ENCODE peak calls at places on chromosomes 3 and 15, in five cellular contexts. Q is hippocampal formation, E is WTC11, B is cardiac muscle cell, T is choroid plexus epithelial cell. G is an unnamed sample.

GRCh38 chr3:97940034-97940433 is 32.2 kb downstream of the RIOX2 start:
- DNase-seq in T (peak), Q (no peak), E (no peak), B (no peak), G (no peak)

GRCh38 chr3:177337548-177338331 is 140.5 kb upstream of the TBL1XR1 start:
- DNase-seq in T (peak), B (peak), Q (no peak), E (no peak), G (no peak)

GRCh38 chr3:60755094-60755493 is 496.2 kb downstream of the FHIT start:
- DNase-seq in B (no peak), T (no peak), E (peak), Q (no peak), G (peak)

GRCh38 chr15:30929064-30929669 is 25.5 kb downstream of the FAN1 start:
- DNase-seq in E (no peak), Q (no peak), T (no peak), B (no peak), G (no peak)

GRCh38 chr15:94723801-94724200 is 492.4 kb downstream of the MCTP2 start:
- DNase-seq in T (no peak), E (no peak), Q (no peak), B (no peak), G (no peak)

GRCh38 chr3:31977736-31978135 is 3.3 kb downstream of the OSBPL10 start:
- DNase-seq in Q (no peak), B (no peak), T (peak), E (no peak), G (no peak)

GRCh38 chr15:61195116-61196002 is 33.7 kb downstream of the RORA start:
- DNase-seq in B (peak), T (peak), Q (no peak), E (no peak), G (peak)

GRCh38 chr3:58487140-58487886 is 4.6 kb upstream of the KCTD6 start:
- DNase-seq in E (no peak), Q (no peak), B (peak), T (peak), G (no peak)

GRCh38 chr3:18047052-18047451 is 304.6 kb upstream of the TBC1D5 start:
- DNase-seq in E (no peak), B (no peak), T (no peak), Q (no peak), G (no peak)

GRCh38 chr15:62932436-62932835 is 110.1 kb upstream of the TPM1 start:
- DNase-seq in Q (no peak), E (no peak), T (peak), B (peak), G (no peak)

GRCh38 chr3:86961297-86961696 is 29.7 kb downstream of the VGLL3 start:
- DNase-seq in T (peak), B (peak), Q (no peak), E (no peak), G (no peak)

GRCh38 chr15:93523490-93523889 is 434.5 kb upstream of the RGMA start:
- DNase-seq in E (no peak), B (no peak), T (no peak), Q (no peak), G (no peak)

GRCh38 chr3:136351351-136351750 is 101.2 kb downstream of the PCCB start:
- DNase-seq in Q (no peak), T (no peak), B (no peak), E (no peak), G (no peak)

GRCh38 chr3:184016820-184017671 is 638 bp downstream of the ABCC5 start:
- DNase-seq in Q (peak), E (peak), B (peak), T (peak), G (peak)

GRCh38 chr15:73368301-73369072 is at the start of gene HCN4:
- DNase-seq in T (no peak), B (no peak), Q (no peak), E (peak), G (peak)

G was measured in neural crest cell.